ENCODE peak calls at places on chromosomes 6 and 20, in four cellular contexts. O, L, Y and W are unnamed samples.

GRCh38 chr6:69179681-69180080 is 544.6 kb downstream of the ADGRB3 start:
- DNase-seq in O (no peak), L (no peak), Y (no peak), W (no peak)

GRCh38 chr20:15162061-15162740 is 824.8 kb upstream of the FLRT3 start:
- DNase-seq in O (no peak), L (no peak), Y (no peak), W (no peak)

GRCh38 chr20:50295762-50296449 is 105.3 kb downstream of the CEBPB start:
- DNase-seq in O (peak; percentile 60), L (no peak), Y (no peak), W (no peak)

GRCh38 chr6:34243901-34244884 is 4.6 kb downstream of the SMIM29 start:
- DNase-seq in O (peak; percentile 71), L (peak; percentile 97), Y (no peak), W (no peak)

GRCh38 chr6:142374090-142374783 is 72.4 kb downstream of the ADGRG6 start:
- DNase-seq in O (no peak), L (no peak), Y (no peak), W (no peak)

GRCh38 chr20:46130534-46130933 is 12.4 kb downstream of the CD40 start:
- DNase-seq in O (no peak), L (no peak), Y (no peak), W (no peak)

GRCh38 chr6:169277619-169278018 is 24.0 kb upstream of the THBS2 start:
- DNase-seq in O (no peak), L (no peak), Y (no peak), W (no peak)

GRCh38 chr6:446418-447366 is 55.1 kb downstream of the IRF4 start:
- DNase-seq in O (no peak), L (peak; percentile 25), Y (peak; percentile 56), W (no peak)

GRCh38 chr6:84046755-84047154 is 13.2 kb downstream of the MRAP2 start:
- DNase-seq in O (no peak), L (no peak), Y (no peak), W (no peak)

GRCh38 chr6:155026366-155027045 is 31.4 kb downstream of the TIAM2 start:
- DNase-seq in O (peak; percentile 33), L (peak; percentile 92), Y (no peak), W (no peak)

GRCh38 chr6:52126231-52126630 is 38.8 kb upstream of the PKHD1 start:
- DNase-seq in O (no peak), L (no peak), Y (no peak), W (no peak)

GRCh38 chr20:14451458-14451857 is 114.0 kb upstream of the FLRT3 start:
- DNase-seq in O (no peak), L (no peak), Y (no peak), W (no peak)

GRCh38 chr20:32231847-32232246 is 24.2 kb downstream of the POFUT1 start:
- DNase-seq in O (no peak), L (no peak), Y (peak; percentile 27), W (no peak)

GRCh38 chr6:147759088-147759487 is 250.6 kb downstream of the SAMD5 start:
- DNase-seq in O (no peak), L (no peak), Y (no peak), W (no peak)

GRCh38 chr6:20554326-20554725 is 20.1 kb downstream of the CDKAL1 start:
- DNase-seq in O (no peak), L (no peak), Y (no peak), W (no peak)

GRCh38 chr20:3661836-3662665 is 1.1 kb downstream of the GFRA4 start:
- DNase-seq in O (no peak), L (no peak), Y (no peak), W (no peak)

GRCh38 chr20:3663858-3664257 is 659 bp upstream of the GFRA4 start:
- DNase-seq in O (no peak), L (no peak), Y (no peak), W (no peak)

GRCh38 chr20:3660262-3661059 is 2.7 kb downstream of the GFRA4 start:
- DNase-seq in O (no peak), L (no peak), Y (no peak), W (no peak)

GRCh38 chr20:3661060-3661820 is 2.0 kb downstream of the GFRA4 start:
- DNase-seq in O (no peak), L (no peak), Y (no peak), W (no peak)

GRCh38 chr20:3663031-3663701 is at the start of gene GFRA4:
- DNase-seq in O (no peak), L (no peak), Y (no peak), W (no peak)
- H3K27me3 ChIP-seq in O (no peaks in the 10 kb centered on the region), L (peaks cover 18% of the 10 kb centered on the region), Y (peaks cover 29% of the 10 kb centered on the region), W (peaks cover 74% of the 10 kb centered on the region)

GRCh38 chr6:39576556-39577303 is 148.5 kb downstream of the KIF6 start:
- DNase-seq in O (no peak), L (no peak), Y (no peak), W (no peak)
- H3K4me3 ChIP-seq in O (no peak overlapping the region), L (no peak overlapping the region), Y (no peak overlapping the region), W (no peak overlapping the region)

DNA sequence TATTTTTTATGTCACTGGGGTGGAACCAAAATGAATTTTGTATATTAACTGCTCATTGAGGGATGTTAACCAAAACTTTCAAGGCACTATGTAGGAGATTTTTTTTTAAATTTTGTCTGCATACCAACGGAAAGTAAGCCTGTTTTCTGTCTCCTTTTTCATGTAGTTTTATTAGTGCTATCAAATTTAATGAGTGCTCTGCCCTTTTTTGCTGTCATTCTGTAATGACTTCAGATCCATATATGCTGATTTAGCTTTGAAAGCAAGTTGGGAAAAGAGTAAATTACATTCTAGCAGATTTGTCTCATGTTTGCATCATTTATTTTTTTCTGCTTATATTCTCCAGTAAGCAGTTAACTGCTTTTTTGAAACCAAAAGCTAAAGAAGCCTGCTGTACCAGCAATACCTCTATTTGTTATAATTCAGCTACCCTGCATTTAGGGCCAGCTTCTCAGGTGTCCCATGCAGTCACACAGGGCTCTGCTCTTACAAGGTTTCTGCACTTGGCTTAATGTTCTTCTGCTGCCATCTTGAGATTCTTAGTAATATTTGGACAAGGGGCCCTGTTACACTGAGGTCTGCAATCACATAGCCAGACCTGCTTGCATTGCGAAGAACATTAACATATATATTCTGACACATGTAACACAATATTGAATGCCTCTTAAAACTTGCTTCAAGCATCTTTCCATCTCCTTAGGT is 429.0 kb downstream of the UTRN start:
- DNase-seq in O (no peak), L (no peak), Y (no peak), W (no peak)
- H3K27ac ChIP-seq in O (no peak overlapping the region), L (no peak overlapping the region), Y (no peak overlapping the region), W (no peak overlapping the region)

DNA sequence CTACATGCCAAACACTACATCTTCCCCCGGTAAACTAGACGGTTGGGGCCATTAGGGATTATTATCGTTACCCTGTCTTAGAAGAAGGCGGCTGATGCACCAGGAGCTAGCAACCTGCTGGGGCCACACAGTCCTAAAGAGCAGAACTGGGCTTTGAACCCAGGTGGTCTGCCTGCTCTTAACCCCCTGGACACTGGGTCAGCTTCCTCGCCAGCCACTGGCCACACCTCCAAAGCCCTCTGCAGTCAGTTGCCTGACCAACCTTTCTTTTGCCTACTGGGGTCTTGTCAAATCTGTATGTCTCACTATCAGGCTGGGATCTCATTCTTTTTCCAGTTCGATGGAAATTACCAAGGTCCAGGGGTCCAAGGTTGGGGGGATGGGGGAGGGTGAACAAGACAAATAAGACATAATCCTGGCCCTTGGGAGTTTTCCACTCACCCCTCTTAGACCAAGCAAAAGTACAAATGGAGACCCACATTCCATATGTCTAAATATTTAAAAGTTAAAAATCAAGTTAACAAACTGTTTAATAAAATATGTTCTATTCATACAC is 34.0 kb upstream of the FOXP4 start:
- DNase-seq in O (no peak), L (no peak), Y (no peak), W (no peak)
- H3K27me3 ChIP-seq in O (no peaks in the 10 kb centered on the region), L (peaks cover 6% of the 10 kb centered on the region), Y (no peaks in the 10 kb centered on the region), W (peaks cover 46% of the 10 kb centered on the region)

DNA sequence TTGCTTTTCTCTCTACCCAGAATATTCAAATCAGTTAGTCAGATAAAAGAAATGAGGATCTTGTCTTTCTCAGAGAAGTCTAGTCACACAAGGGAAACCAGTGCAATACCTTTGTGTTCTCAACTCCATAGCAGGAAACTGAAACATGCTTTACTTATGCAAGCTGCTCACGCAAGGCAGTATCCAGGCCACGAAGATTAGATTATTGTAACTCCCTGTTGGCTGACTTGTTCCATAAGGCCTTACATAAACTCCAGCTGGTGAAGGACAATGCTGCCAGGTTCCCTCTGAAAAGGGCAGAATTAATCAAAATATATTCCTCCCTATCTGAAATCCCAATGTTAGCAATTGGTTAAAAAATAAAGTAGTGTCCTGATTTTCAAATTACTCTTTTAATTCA is 966.6 kb downstream of the HACE1 start:
- DNase-seq in O (no peak), L (no peak), Y (no peak), W (no peak)
- H3K4me3 ChIP-seq in O (no peak overlapping the region), L (no peak overlapping the region), Y (no peak overlapping the region), W (no peak overlapping the region)

GRCh38 chr6:53524455-53524815 is 20.5 kb downstream of the GCLC start:
- DNase-seq in O (no peak), L (peak; percentile 73), Y (no peak), W (no peak)
- H3K27ac ChIP-seq in O (no peak overlapping the region), L (no peak overlapping the region), Y (no peak overlapping the region), W (peak overlapping the region; percentile 18)

GRCh38 chr6:127119361-127120108 is 1.1 kb downstream of the RSPO3 start:
- DNase-seq in O (peak; percentile 14), L (no peak), Y (no peak), W (no peak)
- H3K27me3 ChIP-seq in O (no peaks in the 10 kb centered on the region), L (peaks cover 68% of the 10 kb centered on the region), Y (peaks cover 11% of the 10 kb centered on the region), W (peaks cover 95% of the 10 kb centered on the region)

DNA sequence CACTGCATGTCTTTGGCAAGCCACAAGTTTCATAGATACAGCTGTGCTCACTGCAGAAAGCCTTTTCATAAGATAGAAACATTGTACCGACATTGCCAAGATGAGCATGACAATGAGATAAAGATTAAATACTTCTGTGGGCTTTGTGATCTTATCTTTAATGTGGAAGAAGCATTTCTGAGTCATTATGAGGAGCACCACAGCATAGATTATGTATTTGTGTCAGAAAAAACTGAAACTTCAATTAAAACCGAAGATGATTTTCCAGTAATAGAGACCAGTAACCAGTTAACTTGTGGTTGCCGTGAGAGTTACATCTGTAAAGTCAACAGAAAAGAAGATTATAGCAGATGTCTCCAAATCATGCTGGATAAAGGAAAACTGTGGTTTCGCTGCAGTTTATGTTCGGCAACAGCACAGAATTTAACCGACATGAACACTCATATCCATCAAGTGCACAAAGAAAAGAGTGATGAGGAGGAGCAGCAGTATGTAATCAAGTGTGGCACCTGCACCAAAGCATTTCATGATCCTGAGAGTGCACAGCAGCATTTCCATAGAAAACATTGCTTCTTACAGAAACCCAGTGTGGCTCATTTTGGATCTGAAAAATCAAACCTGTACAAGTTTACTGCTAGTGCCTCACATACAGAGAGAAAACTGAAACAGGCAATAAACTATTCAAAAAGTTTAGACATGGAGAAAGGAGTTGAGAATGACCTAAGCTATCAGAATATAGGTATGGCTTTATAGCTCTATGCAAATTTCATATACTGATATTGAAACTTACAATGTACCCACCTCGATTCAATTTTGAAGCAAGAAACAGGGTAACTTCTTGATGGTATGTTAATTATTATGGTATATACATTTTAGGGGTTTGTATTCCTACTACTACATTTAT is 23.9 kb upstream of the BAG2 start:
- DNase-seq in O (no peak), L (no peak), Y (no peak), W (no peak)
- H3K4me3 ChIP-seq in O (no peak overlapping the region), L (no peak overlapping the region), Y (no peak overlapping the region), W (no peak overlapping the region)